ENCODE peak calls at places on chromosomes 11 and 22, in ten cellular contexts. S is CD14-positive monocyte; N is AG20443; A is ELR; V is activated CD8-positive, alpha-beta memory T cell treated with anti-CD3 and anti-CD28 coated beads, Interleukin-2, amount 10 ng/mL, durations not matched to agents 7 days and 5 days; Z is Right ventricle myocardium superior; H is tibial nerve; I is NCI-H748 treated with DMSO at 0.1 percent for 48 hours; O is stimulated activated naive CD4-positive, alpha-beta T cell; M is stimulated activated CD8-positive, alpha-beta memory T cell treated with anti-CD3 and anti-CD28 coated beads, Interleukin-4, amount 100 ng/mL, for 4 hours. E is an unnamed sample.

GRCh38 chr11:3123761-3124733 is 41.1 kb downstream of the OSBPL5 start:
- DNase-seq in S (peak; percentile 73), N (peak; percentile 94), A (peak; percentile 96), V (no peak), Z (peak; percentile 91), H (peak; percentile 93), I (no peak), O (no peak), M (no peak), E (no peak)

GRCh38 chr22:30940655-30941362 is 27.8 kb downstream of the MORC2 start:
- DNase-seq in S (no peak), N (peak; percentile 6), A (no peak), V (peak; percentile 50), Z (no peak), H (no peak), I (no peak), O (peak; percentile 73), M (no peak), E (no peak)

GRCh38 chr11:119783466-119784400 is 54.7 kb upstream of the NECTIN1 start:
- DNase-seq in S (no peak), N (peak; percentile 40), A (no peak), V (no peak), Z (no peak), H (no peak), I (no peak), O (no peak), M (no peak), E (no peak)

GRCh38 chr22:19796169-19796568 is 35.6 kb downstream of the TBX1 start:
- DNase-seq in S (no peak), N (no peak), A (no peak), V (no peak), Z (peak; percentile 17), H (no peak), I (no peak), O (no peak), M (no peak), E (no peak)

GRCh38 chr11:28836285-28837081 is 728.3 kb downstream of the METTL15 start:
- DNase-seq in S (no peak), N (peak; percentile 63), A (peak; percentile 99), V (no peak), Z (no peak), H (no peak), I (no peak), O (no peak), M (no peak), E (no peak)

GRCh38 chr11:14645985-14646900 is 2.6 kb downstream of the PDE3B start:
- DNase-seq in S (no peak), N (no peak), A (no peak), V (peak; percentile 64), Z (no peak), H (no peak), I (no peak), O (peak; percentile 42), M (no peak), E (no peak)

GRCh38 chr11:4466168-4466891 is 16.1 kb upstream of the OR52K1 start:
- DNase-seq in S (no peak), N (no peak), A (no peak), V (no peak), Z (no peak), H (no peak), I (no peak), O (no peak), M (no peak), E (no peak)

GRCh38 chr11:26297179-26297970 is 34.6 kb upstream of the ANO3 start:
- DNase-seq in S (no peak), N (peak; percentile 66), A (peak; percentile 73), V (no peak), Z (no peak), H (peak; percentile 70), I (peak; percentile 63), O (no peak), M (no peak), E (peak; percentile 32)

GRCh38 chr11:130711193-130711592 is 205.1 kb downstream of the SNX19 start:
- DNase-seq in S (no peak), N (no peak), A (no peak), V (no peak), Z (no peak), H (no peak), I (no peak), O (no peak), M (no peak), E (no peak)

GRCh38 chr22:17753401-17753989 is 20.8 kb downstream of the BID start:
- DNase-seq in S (no peak), N (peak; percentile 47), A (peak; percentile 45), V (no peak), Z (no peak), H (no peak), I (no peak), O (no peak), M (no peak), E (no peak)

GRCh38 chr11:120413480-120413879 is 77.3 kb downstream of the ARHGEF12 start:
- DNase-seq in S (no peak), N (peak; percentile 50), A (peak; percentile 55), V (no peak), Z (no peak), H (no peak), I (no peak), O (no peak), M (no peak), E (no peak)

GRCh38 chr22:29124777-29125506 is 52.1 kb downstream of the KREMEN1 start:
- DNase-seq in S (no peak), N (no peak), A (no peak), V (peak; percentile 21), Z (no peak), H (peak; percentile 14), I (no peak), O (no peak), M (no peak), E (no peak)

GRCh38 chr11:69640260-69640994 is 529 bp upstream of the CCND1 start:
- DNase-seq in S (no peak), N (no peak), A (peak; percentile 70), V (no peak), Z (peak; percentile 66), H (no peak), I (no peak), O (peak; percentile 13), M (no peak), E (no peak)

GRCh38 chr11:110565344-110565684 is 135.6 kb downstream of the FDX1 start:
- DNase-seq in S (no peak), N (peak; percentile 35), A (no peak), V (no peak), Z (no peak), H (no peak), I (no peak), O (no peak), M (no peak), E (no peak)

GRCh38 chr11:48007677-48008076 is 27.3 kb downstream of the PTPRJ start:
- DNase-seq in S (peak; percentile 91), N (no peak), A (peak; percentile 19), V (no peak), Z (no peak), H (no peak), I (no peak), O (no peak), M (no peak), E (no peak)

GRCh38 chr11:97033178-97033577 is 643.4 kb downstream of the JRKL start:
- DNase-seq in S (no peak), N (no peak), A (no peak), V (no peak), Z (no peak), H (no peak), I (no peak), O (no peak), M (no peak), E (no peak)

GRCh38 chr11:14449302-14449714 is 50.3 kb downstream of the COPB1 start:
- DNase-seq in S (no peak), N (no peak), A (peak; percentile 32), V (no peak), Z (no peak), H (no peak), I (no peak), O (no peak), M (no peak), E (no peak)

GRCh38 chr11:131033151-131033651 is 116.9 kb upstream of the SNX19 start:
- DNase-seq in S (no peak), N (peak; percentile 74), A (peak; percentile 94), V (no peak), Z (no peak), H (no peak), I (no peak), O (no peak), M (no peak), E (no peak)

GRCh38 chr11:119368121-119369034 is 13.1 kb downstream of the USP2 start:
- DNase-seq in S (no peak), N (no peak), A (no peak), V (no peak), Z (peak; percentile 87), H (peak; percentile 40), I (no peak), O (no peak), M (no peak), E (no peak)

GRCh38 chr22:30605449-30606110 is 1.4 kb upstream of the TCN2 start:
- DNase-seq in S (peak; percentile 72), N (peak; percentile 71), A (peak; percentile 68), V (peak; percentile 64), Z (peak; percentile 73), H (peak; percentile 54), I (peak; percentile 25), O (peak; percentile 13), M (no peak), E (no peak)

GRCh38 chr11:126219547-126219946 is 8.0 kb downstream of the FAM118B start:
- DNase-seq in S (no peak), N (no peak), A (no peak), V (no peak), Z (no peak), H (no peak), I (no peak), O (no peak), M (no peak), E (no peak)

GRCh38 chr11:35040221-35040942 is 98.6 kb upstream of the CD44 start:
- DNase-seq in S (no peak), N (peak; percentile 53), A (peak; percentile 90), V (peak; percentile 81), Z (no peak), H (no peak), I (no peak), O (peak; percentile 68), M (peak; percentile 39), E (peak; percentile 15)

GRCh38 chr11:119347242-119347641 is 737 bp upstream of the MFRP start:
- DNase-seq in S (no peak), N (peak; percentile 78), A (no peak), V (no peak), Z (no peak), H (no peak), I (no peak), O (no peak), M (no peak), E (no peak)

GRCh38 chr11:45272701-45273100 is 13.4 kb downstream of the SYT13 start:
- DNase-seq in S (no peak), N (no peak), A (no peak), V (no peak), Z (no peak), H (no peak), I (peak; percentile 69), O (no peak), M (no peak), E (no peak)

GRCh38 chr11:107018902-107019493 is 722 bp upstream of the GUCY1A2 start:
- DNase-seq in S (no peak), N (peak; percentile 86), A (peak; percentile 66), V (peak; percentile 46), Z (peak; percentile 71), H (peak; percentile 21), I (no peak), O (no peak), M (no peak), E (peak; percentile 44)

E was measured in smooth muscle cell of the brain vasculature.